ENCODE peak calls at places on chromosomes 2 and 18, in four cellular contexts. Y, D, H and B are unnamed samples. For H3K36me3, the result is how much of the 10 kb centered on the place peaks cover.

GRCh38 chr2:174903243-174903513 is 102.0 kb downstream of the CHN1 start:
- DNase-seq in H (no peak), D (no peak), Y (no peak), B (no peak)

GRCh38 chr18:13989209-13989608 is 73.9 kb upstream of the MC2R start:
- DNase-seq in Y (no peak), D (no peak), H (no peak), B (no peak)

GRCh38 chr2:9970386-9971044 is 19.0 kb downstream of the GRHL1 start:
- DNase-seq in Y (no peak), H (no peak), D (no peak), B (peak)

GRCh38 chr2:120238728-120239487 is 13.7 kb upstream of the RALB start:
- DNase-seq in Y (no peak), H (no peak), D (no peak), B (no peak)

GRCh38 chr2:96693286-96694200 is 46.3 kb downstream of the LMAN2L start:
- DNase-seq in D (no peak), H (no peak), Y (no peak), B (no peak)

GRCh38 chr2:162929571-162929970 is 91.0 kb upstream of the KCNH7 start:
- DNase-seq in Y (no peak), D (no peak), H (no peak), B (peak)

GRCh38 chr2:239462671-239463506 is 62.1 kb upstream of the HDAC4 start:
- DNase-seq in H (no peak), D (peak), Y (no peak), B (no peak)

GRCh38 chr2:159249955-159250723 is 36.4 kb downstream of the WDSUB1 start:
- DNase-seq in Y (no peak), D (peak), H (peak), B (no peak)

GRCh38 chr2:54606393-54606973 is 117.0 kb upstream of the EML6 start:
- DNase-seq in H (no peak), Y (no peak), D (no peak), B (no peak)

GRCh38 chr2:173076557-173077345 is 1.1 kb downstream of the MAP3K20 start:
- DNase-seq in D (peak), H (no peak), Y (peak), B (peak)

GRCh38 chr2:73886357-73886756 is 6.5 kb upstream of the ACTG2 start:
- DNase-seq in D (no peak), Y (no peak), H (no peak), B (no peak)

GRCh38 chr18:44170208-44170880 is 510.3 kb upstream of the SETBP1 start:
- DNase-seq in D (no peak), H (no peak), Y (no peak), B (no peak)

GRCh38 chr2:162838141-162838500 is 446 bp downstream of the KCNH7 start:
- DNase-seq in Y (no peak), H (no peak), D (no peak), B (no peak)

GRCh38 chr2:69159988-69160387 is 147.0 kb downstream of the ANTXR1 start:
- DNase-seq in Y (no peak), D (no peak), H (no peak), B (peak)

GRCh38 chr2:202147775-202148174 is 74.7 kb downstream of the KIAA2012 start:
- DNase-seq in Y (no peak), H (no peak), D (no peak), B (no peak)

GRCh38 chr2:207683879-207684627 is 27.4 kb upstream of the CCNYL1 start:
- DNase-seq in H (no peak), D (no peak), Y (no peak), B (no peak)

GRCh38 chr2:168607992-168608391 is 151.9 kb downstream of the CERS6 start:
- DNase-seq in Y (no peak), H (no peak), D (no peak), B (no peak)

GRCh38 chr2:236705295-236706114 is 135.9 kb downstream of the ACKR3 start:
- DNase-seq in H (no peak), Y (no peak), D (no peak), B (no peak)

GRCh38 chr2:176122266-176122632 is 270 bp upstream of the HOXD9 start:
- DNase-seq in Y (no peak), H (no peak), D (no peak), B (no peak)

GRCh38 chr2:79375817-79376216 is 137.0 kb upstream of the CTNNA2 start:
- DNase-seq in Y (no peak), H (no peak), D (no peak), B (no peak)

GRCh38 chr2:18855027-18855426 is 265.7 kb upstream of the NT5C1B start:
- DNase-seq in H (no peak), Y (no peak), D (no peak), B (no peak)

GRCh38 chr2:37156071-37156856 is 516 bp downstream of the EIF2AK2 start:
- DNase-seq in H (peak), Y (peak), D (peak), B (peak)

GRCh38 chr2:143955416-143956075 is 564.4 kb downstream of the ZEB2 start:
- DNase-seq in Y (no peak), D (no peak), H (no peak), B (no peak)

GRCh38 chr18:49768051-49768391 is 45.3 kb downstream of the ACAA2 start:
- DNase-seq in H (no peak), D (peak), Y (peak), B (peak)

GRCh38 chr18:41594582-41594981 is 360.5 kb upstream of the PIK3C3 start:
- DNase-seq in D (no peak), Y (no peak), H (no peak), B (no peak)

GRCh38 chr2:162007447-162008040 is 66.5 kb downstream of the DPP4 start:
- DNase-seq in H (no peak), D (no peak), Y (no peak), B (no peak)

GRCh38 chr18:10588975-10589374 is 63.1 kb downstream of the NAPG start:
- DNase-seq in Y (no peak), H (no peak), D (no peak), B (no peak)

GRCh38 chr18:65659312-65659711 is 91.5 kb upstream of the CDH7 start:
- DNase-seq in D (no peak), Y (no peak), H (no peak), B (no peak)

GRCh38 chr2:202025816-202026215 is 7.8 kb upstream of the FZD7 start:
- DNase-seq in D (no peak), H (no peak), Y (no peak), B (no peak)

GRCh38 chr2:62931536-62931935 is 119.1 kb upstream of the OTX1 start:
- DNase-seq in Y (no peak), D (no peak), H (no peak), B (no peak)

GRCh38 chr2:109120166-109120565 is 8.8 kb upstream of the SH3RF3 start:
- DNase-seq in H (no peak), Y (no peak), D (no peak), B (no peak)

GRCh38 chr18:45173327-45173726 is 441.9 kb upstream of the SLC14A2 start:
- DNase-seq in H (no peak), Y (no peak), D (no peak), B (no peak)

GRCh38 chr2:121530210-121530562 is 494 bp upstream of the RNU4ATAC start:
- DNase-seq in Y (peak), H (peak), D (no peak), B (peak)

DNA sequence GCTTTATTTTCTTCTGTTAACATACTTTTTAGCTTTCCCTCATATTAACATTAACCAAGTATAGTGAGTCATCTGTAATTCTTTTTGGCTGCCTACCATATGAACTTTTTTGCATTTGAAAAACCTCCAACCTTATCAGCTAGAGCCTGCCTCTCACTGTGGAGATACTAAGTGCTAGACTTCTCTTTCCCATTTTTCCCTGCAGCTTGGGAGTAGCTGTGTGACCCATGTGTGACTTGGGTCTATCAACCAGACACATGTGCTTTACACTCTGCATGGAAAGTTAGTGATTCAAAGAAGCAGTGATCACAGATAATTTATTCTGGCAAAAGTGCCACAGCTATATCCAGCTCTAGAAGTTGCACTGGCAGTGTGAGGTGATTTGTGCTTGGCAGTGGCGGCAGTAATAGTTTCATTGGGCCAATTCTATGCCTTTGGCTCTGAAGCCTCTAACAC is 36.3 kb downstream of the PREPL start:
- DNase-seq in Y (no peak), H (no peak), D (no peak), B (no peak)
- H3K36me3 ChIP-seq in Y (half or more), H (under half), D (under half), B (half or more)

DNA sequence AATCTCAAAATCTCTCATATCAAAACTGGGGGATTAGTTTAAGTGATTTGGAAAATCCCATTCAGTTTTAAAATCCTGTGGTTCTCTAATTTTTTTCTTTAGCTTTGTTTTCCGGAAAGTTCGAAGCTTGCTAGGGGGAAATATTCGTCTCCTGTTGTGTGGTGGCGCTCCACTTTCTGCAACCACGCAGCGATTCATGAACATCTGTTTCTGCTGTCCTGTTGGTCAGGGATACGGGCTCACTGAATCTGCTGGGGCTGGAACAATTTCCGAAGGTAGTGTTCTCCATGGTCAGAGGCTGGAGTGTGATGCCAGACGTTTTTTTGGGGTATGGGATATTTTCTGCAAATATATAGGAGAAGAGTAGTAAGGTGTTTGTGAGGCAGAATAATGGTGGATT is 66.1 kb downstream of the ACSL3 start:
- DNase-seq in H (no peak), Y (no peak), D (no peak), B (no peak)
- H3K36me3 ChIP-seq in H (under half), Y (half or more), D (under half), B (half or more)

GRCh38 chr2:11215407-11215806 is 60.1 kb downstream of the SLC66A3 start:
- DNase-seq in Y (no peak), D (no peak), H (no peak), B (no peak)
- H3K36me3 ChIP-seq in Y (half or more), D (under half), H (under half), B (half or more)

DNA sequence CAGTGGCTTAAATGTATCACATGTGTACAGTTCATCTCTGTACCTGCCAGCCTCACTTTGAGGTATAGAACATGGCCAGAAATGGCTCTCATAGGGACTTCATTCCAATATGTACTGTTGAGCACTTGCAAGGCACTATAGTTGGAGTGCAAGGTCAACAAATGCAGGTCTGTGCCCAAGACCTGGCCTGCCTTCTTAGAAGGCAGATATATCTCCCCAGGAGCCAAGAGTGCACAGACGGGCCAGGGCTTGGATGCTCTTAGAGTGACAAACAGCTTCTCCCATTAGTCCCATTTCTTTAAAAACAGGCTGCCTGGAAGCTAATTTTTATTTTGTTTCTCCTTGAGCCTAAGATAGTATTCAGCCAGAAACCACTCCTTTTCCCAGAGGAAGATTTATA is 7.3 kb downstream of the TEX261 start:
- DNase-seq in H (no peak), Y (no peak), D (peak), B (no peak)
- H3K36me3 ChIP-seq in H (under half), Y (half or more), D (under half), B (half or more)

GRCh38 chr2:234392230-234392629 is 104.7 kb downstream of the ARL4C start:
- DNase-seq in H (no peak), Y (no peak), D (no peak), B (no peak)
- H3K36me3 ChIP-seq in H (under half), Y (under half), D (under half), B (under half)

DNA sequence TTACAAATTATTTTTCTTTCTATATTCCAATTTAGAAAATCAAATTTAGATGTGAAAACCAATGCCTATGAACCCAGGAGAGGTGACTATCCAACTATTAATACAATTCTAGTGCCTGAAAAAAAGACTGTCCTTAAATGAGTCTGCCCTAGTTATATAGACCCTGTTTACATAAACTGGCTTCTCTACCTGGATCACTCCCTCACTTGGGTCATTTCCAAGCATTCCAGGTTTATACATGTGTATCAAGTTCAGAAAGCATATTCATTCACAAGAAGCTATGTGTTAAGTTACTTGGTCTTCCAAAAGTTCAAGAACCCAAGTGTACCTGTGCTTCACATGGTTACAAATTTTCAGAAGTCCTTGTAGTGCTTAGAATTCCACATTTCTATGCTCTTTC is 8.3 kb downstream of the ZNF385B start:
- DNase-seq in H (no peak), Y (no peak), D (no peak), B (no peak)
- H3K36me3 ChIP-seq in H (under half), Y (under half), D (under half), B (under half)

GRCh38 chr2:71117064-71117463 is 13.0 kb downstream of the MCEE start:
- DNase-seq in Y (no peak), D (no peak), H (no peak), B (no peak)

GRCh38 chr2:71125506-71126294 is 4.3 kb downstream of the MCEE start:
- DNase-seq in H (no peak), D (no peak), Y (no peak), B (no peak)

GRCh38 chr2:71122917-71123316 is 7.1 kb downstream of the MCEE start:
- DNase-seq in Y (no peak), D (no peak), H (no peak), B (no peak)

GRCh38 chr2:71120195-71120594 is 9.8 kb downstream of the MCEE start:
- DNase-seq in Y (peak), H (no peak), D (no peak), B (no peak)

DNA sequence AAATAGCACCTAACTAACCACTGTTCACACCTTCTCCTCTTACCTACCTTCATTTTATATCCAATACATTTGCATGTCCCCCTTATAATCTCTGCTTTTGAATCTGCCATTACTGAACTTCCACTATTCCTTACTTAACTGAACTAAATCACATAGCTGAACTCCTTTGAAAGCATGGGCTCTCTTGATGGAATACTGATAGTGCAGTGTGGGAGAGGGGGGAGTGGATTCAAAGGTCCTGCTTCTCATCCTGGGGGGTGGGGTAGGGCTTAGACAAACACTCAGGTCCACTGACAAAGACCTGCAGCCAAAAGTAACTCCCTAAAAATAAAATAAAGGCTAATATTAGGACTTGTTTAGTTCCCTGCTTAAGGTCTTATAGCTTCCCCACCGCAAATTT is 8.6 kb downstream of the MCEE start:
- DNase-seq in H (no peak), D (no peak), Y (no peak), B (no peak)
- H3K36me3 ChIP-seq in H (under half), D (under half), Y (half or more), B (under half)